ENCODE peak calls at places on chromosomes 5 and 9, in nine cellular contexts. One of them, this sample, is unnamed.

GRCh38 chr5:175659546-175660248 is 1.8 kb downstream of the HRH2 start:
- DNase-seq in transverse colon: no peak
- DNase-seq in breast epithelium: no peak
- DNase-seq in endothelial cell of umbilical vein: no peak
- DNase-seq in upper lobe of left lung: no peak
- DNase-seq in vagina: no peak
- DNase-seq in GM23338: no peak
- DNase-seq in HepG2: no peak
- DNase-seq in HCT116: no peak
- DNase-seq in this sample: no peak

GRCh38 chr9:36903541-36904435 is 130.3 kb downstream of the PAX5 start:
- DNase-seq in transverse colon: no peak
- DNase-seq in breast epithelium: no peak
- DNase-seq in endothelial cell of umbilical vein: peak; percentile 80
- DNase-seq in upper lobe of left lung: no peak
- DNase-seq in vagina: no peak
- DNase-seq in GM23338: no peak
- DNase-seq in HepG2: peak; percentile 12
- DNase-seq in HCT116: peak; percentile 38
- DNase-seq in this sample: no peak

GRCh38 chr5:171137768-171138540 is 171.1 kb upstream of the TLX3 start:
- DNase-seq in transverse colon: no peak
- DNase-seq in breast epithelium: no peak
- DNase-seq in endothelial cell of umbilical vein: peak; percentile 30
- DNase-seq in upper lobe of left lung: no peak
- DNase-seq in vagina: no peak
- DNase-seq in GM23338: no peak
- DNase-seq in HepG2: no peak
- DNase-seq in HCT116: no peak
- DNase-seq in this sample: no peak

GRCh38 chr5:176530983-176531901 is 6.0 kb downstream of the RNF44 start:
- DNase-seq in transverse colon: no peak
- DNase-seq in breast epithelium: no peak
- DNase-seq in endothelial cell of umbilical vein: no peak
- DNase-seq in upper lobe of left lung: no peak
- DNase-seq in vagina: no peak
- DNase-seq in GM23338: no peak
- DNase-seq in HepG2: no peak
- DNase-seq in HCT116: no peak
- DNase-seq in this sample: no peak

GRCh38 chr9:79944991-79945390 is 373.2 kb downstream of the TLE4 start:
- DNase-seq in transverse colon: no peak
- DNase-seq in breast epithelium: no peak
- DNase-seq in endothelial cell of umbilical vein: no peak
- DNase-seq in upper lobe of left lung: no peak
- DNase-seq in vagina: no peak
- DNase-seq in GM23338: no peak
- DNase-seq in HepG2: no peak
- DNase-seq in HCT116: no peak
- DNase-seq in this sample: no peak

GRCh38 chr5:124677999-124678385 is 68.4 kb downstream of the ZNF608 start:
- DNase-seq in transverse colon: no peak
- DNase-seq in breast epithelium: no peak
- DNase-seq in endothelial cell of umbilical vein: no peak
- DNase-seq in upper lobe of left lung: no peak
- DNase-seq in vagina: no peak
- DNase-seq in GM23338: no peak
- DNase-seq in HepG2: no peak
- DNase-seq in HCT116: no peak
- DNase-seq in this sample: no peak

GRCh38 chr9:108151161-108151586 is 661.6 kb upstream of the KLF4 start:
- DNase-seq in transverse colon: no peak
- DNase-seq in breast epithelium: no peak
- DNase-seq in endothelial cell of umbilical vein: no peak
- DNase-seq in upper lobe of left lung: no peak
- DNase-seq in vagina: no peak
- DNase-seq in GM23338: no peak
- DNase-seq in HepG2: no peak
- DNase-seq in HCT116: no peak
- DNase-seq in this sample: no peak

GRCh38 chr5:138927539-138927938 is 52.4 kb upstream of the LRRTM2 start:
- DNase-seq in transverse colon: no peak
- DNase-seq in breast epithelium: no peak
- DNase-seq in endothelial cell of umbilical vein: no peak
- DNase-seq in upper lobe of left lung: no peak
- DNase-seq in vagina: no peak
- DNase-seq in GM23338: no peak
- DNase-seq in HepG2: no peak
- DNase-seq in HCT116: no peak
- DNase-seq in this sample: no peak

GRCh38 chr9:81517954-81518353 is 171.4 kb downstream of the TLE1 start:
- DNase-seq in transverse colon: no peak
- DNase-seq in breast epithelium: no peak
- DNase-seq in endothelial cell of umbilical vein: no peak
- DNase-seq in upper lobe of left lung: no peak
- DNase-seq in vagina: no peak
- DNase-seq in GM23338: no peak
- DNase-seq in HepG2: no peak
- DNase-seq in HCT116: no peak
- DNase-seq in this sample: no peak

GRCh38 chr5:14870347-14871083 is 1.1 kb downstream of the ANKH start:
- DNase-seq in transverse colon: peak; percentile 69
- DNase-seq in breast epithelium: peak; percentile 29
- DNase-seq in endothelial cell of umbilical vein: peak; percentile 19
- DNase-seq in upper lobe of left lung: peak; percentile 20
- DNase-seq in vagina: no peak
- DNase-seq in GM23338: peak; percentile 33
- DNase-seq in HepG2: no peak
- DNase-seq in HCT116: no peak
- DNase-seq in this sample: no peak

GRCh38 chr5:126338516-126339153 is 84.6 kb upstream of the GRAMD2B start:
- DNase-seq in transverse colon: no peak
- DNase-seq in breast epithelium: no peak
- DNase-seq in endothelial cell of umbilical vein: no peak
- DNase-seq in upper lobe of left lung: peak; percentile 81
- DNase-seq in vagina: no peak
- DNase-seq in GM23338: no peak
- DNase-seq in HepG2: no peak
- DNase-seq in HCT116: no peak
- DNase-seq in this sample: no peak

GRCh38 chr5:34001231-34001935 is 6.5 kb downstream of the AMACR start:
- DNase-seq in transverse colon: peak; percentile 39
- DNase-seq in breast epithelium: no peak
- DNase-seq in endothelial cell of umbilical vein: no peak
- DNase-seq in upper lobe of left lung: no peak
- DNase-seq in vagina: no peak
- DNase-seq in GM23338: no peak
- DNase-seq in HepG2: peak; percentile 39
- DNase-seq in HCT116: no peak
- DNase-seq in this sample: no peak

GRCh38 chr5:163586431-163587033 is 81.1 kb downstream of the MAT2B start:
- DNase-seq in transverse colon: no peak
- DNase-seq in breast epithelium: no peak
- DNase-seq in endothelial cell of umbilical vein: no peak
- DNase-seq in upper lobe of left lung: no peak
- DNase-seq in vagina: no peak
- DNase-seq in GM23338: no peak
- DNase-seq in HepG2: no peak
- DNase-seq in HCT116: no peak
- DNase-seq in this sample: no peak

GRCh38 chr9:91056917-91057316 is 255.3 kb downstream of the SYK start:
- DNase-seq in transverse colon: no peak
- DNase-seq in breast epithelium: no peak
- DNase-seq in endothelial cell of umbilical vein: peak; percentile 85
- DNase-seq in upper lobe of left lung: no peak
- DNase-seq in vagina: no peak
- DNase-seq in GM23338: no peak
- DNase-seq in HepG2: no peak
- DNase-seq in HCT116: no peak
- DNase-seq in this sample: no peak

GRCh38 chr5:96716007-96716406 is 53.8 kb downstream of the CAST start:
- DNase-seq in transverse colon: no peak
- DNase-seq in breast epithelium: no peak
- DNase-seq in endothelial cell of umbilical vein: no peak
- DNase-seq in upper lobe of left lung: no peak
- DNase-seq in vagina: no peak
- DNase-seq in GM23338: no peak
- DNase-seq in HepG2: no peak
- DNase-seq in HCT116: no peak
- DNase-seq in this sample: no peak

GRCh38 chr5:96716716-96717115 is 54.5 kb downstream of the CAST start:
- DNase-seq in transverse colon: no peak
- DNase-seq in breast epithelium: no peak
- DNase-seq in endothelial cell of umbilical vein: no peak
- DNase-seq in upper lobe of left lung: no peak
- DNase-seq in vagina: no peak
- DNase-seq in GM23338: no peak
- DNase-seq in HepG2: no peak
- DNase-seq in HCT116: no peak
- DNase-seq in this sample: no peak

GRCh38 chr5:96714951-96715451 is 52.8 kb downstream of the CAST start:
- DNase-seq in transverse colon: peak; percentile 75
- DNase-seq in breast epithelium: peak; percentile 78
- DNase-seq in endothelial cell of umbilical vein: peak; percentile 50
- DNase-seq in upper lobe of left lung: no peak
- DNase-seq in vagina: no peak
- DNase-seq in GM23338: peak; percentile 75
- DNase-seq in HepG2: peak; percentile 96
- DNase-seq in HCT116: peak; percentile 58
- DNase-seq in this sample: no peak

GRCh38 chr5:96712100-96712746 is 50.0 kb downstream of the CAST start:
- DNase-seq in transverse colon: no peak
- DNase-seq in breast epithelium: no peak
- DNase-seq in endothelial cell of umbilical vein: no peak
- DNase-seq in upper lobe of left lung: no peak
- DNase-seq in vagina: no peak
- DNase-seq in GM23338: no peak
- DNase-seq in HepG2: no peak
- DNase-seq in HCT116: no peak
- DNase-seq in this sample: no peak

DNA sequence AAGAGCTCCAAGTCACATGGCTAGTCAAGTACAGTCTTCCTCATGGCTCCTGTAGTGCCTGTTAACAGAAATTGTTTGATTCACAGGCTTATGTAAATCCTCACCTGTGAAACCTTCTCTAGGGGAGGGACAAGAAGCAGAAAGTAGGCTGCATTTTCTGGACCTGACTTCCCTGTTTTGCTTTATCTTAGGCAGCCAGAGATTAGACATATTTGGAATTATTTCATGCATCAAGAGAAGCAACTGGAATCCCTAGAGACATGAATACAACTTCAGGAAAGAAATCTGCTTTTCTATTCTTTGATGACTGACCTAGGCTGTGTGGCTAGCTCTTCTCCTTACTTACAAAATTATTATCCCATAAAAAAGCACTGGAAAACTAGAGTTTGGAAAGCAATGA is 52.3 kb downstream of the CAST start:
- DNase-seq in transverse colon: no peak
- DNase-seq in breast epithelium: no peak
- DNase-seq in endothelial cell of umbilical vein: no peak
- DNase-seq in upper lobe of left lung: no peak
- DNase-seq in vagina: no peak
- DNase-seq in GM23338: no peak
- DNase-seq in HepG2: no peak
- DNase-seq in HCT116: no peak
- DNase-seq in this sample: no peak
- TF ChIP-seq POLR2AphosphoS5 in transverse colon: no peak
- TF ChIP-seq POLR2AphosphoS5 in breast epithelium: no peak
- TF ChIP-seq POLR2AphosphoS5 in endothelial cell of umbilical vein: no peak
- TF ChIP-seq POLR2AphosphoS5 in upper lobe of left lung: no peak
- TF ChIP-seq POLR2AphosphoS5 in vagina: no peak
- TF ChIP-seq POLR2AphosphoS5 in GM23338: no peak
- TF ChIP-seq POLR2AphosphoS5 in HepG2: no peak
- TF ChIP-seq POLR2AphosphoS5 in HCT116: no peak
- TF ChIP-seq POLR2AphosphoS5 in this sample: no peak

GRCh38 chr5:91027316-91027937 is 355.7 kb downstream of the ARRDC3 start:
- DNase-seq in transverse colon: no peak
- DNase-seq in breast epithelium: no peak
- DNase-seq in endothelial cell of umbilical vein: peak; percentile 27
- DNase-seq in upper lobe of left lung: no peak
- DNase-seq in vagina: no peak
- DNase-seq in GM23338: no peak
- DNase-seq in HepG2: peak; percentile 23
- DNase-seq in HCT116: no peak
- DNase-seq in this sample: no peak
- H3K4me3 ChIP-seq in transverse colon: no peak overlapping the region
- H3K4me3 ChIP-seq in breast epithelium: no peak overlapping the region
- H3K4me3 ChIP-seq in endothelial cell of umbilical vein: no peak overlapping the region
- H3K4me3 ChIP-seq in upper lobe of left lung: no peak overlapping the region
- H3K4me3 ChIP-seq in vagina: no peak overlapping the region
- H3K4me3 ChIP-seq in GM23338: no peak overlapping the region
- H3K4me3 ChIP-seq in HepG2: no peak overlapping the region
- H3K4me3 ChIP-seq in HCT116: no peak overlapping the region
- H3K4me3 ChIP-seq in this sample: no peak overlapping the region

DNA sequence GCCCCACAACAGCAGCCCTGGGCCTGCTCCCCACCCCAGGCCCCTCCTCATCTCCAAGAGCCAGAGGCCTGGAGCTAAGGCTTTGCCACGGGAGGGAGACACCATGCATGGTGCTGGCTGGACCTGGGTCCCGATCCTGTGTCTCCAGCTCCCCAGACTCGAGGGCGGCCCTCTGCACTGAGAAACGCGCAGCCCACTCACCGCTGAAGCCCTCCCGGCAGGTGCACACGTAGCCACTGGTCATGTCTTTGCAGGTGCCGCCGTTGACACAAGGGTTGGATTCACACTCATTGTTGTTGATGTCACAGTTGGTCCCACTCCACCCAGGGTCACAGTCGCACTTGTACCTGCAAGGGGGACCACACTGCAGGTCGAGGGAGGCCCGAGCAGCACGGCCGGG is 30.4 kb upstream of the SEC16A start:
- DNase-seq in transverse colon: no peak
- DNase-seq in breast epithelium: no peak
- DNase-seq in endothelial cell of umbilical vein: no peak
- DNase-seq in upper lobe of left lung: peak; percentile 55
- DNase-seq in vagina: no peak
- DNase-seq in GM23338: no peak
- DNase-seq in HepG2: no peak
- DNase-seq in HCT116: no peak
- DNase-seq in this sample: no peak
- TF ChIP-seq POLR2AphosphoS5 in transverse colon: no peak
- TF ChIP-seq POLR2AphosphoS5 in breast epithelium: no peak
- TF ChIP-seq POLR2AphosphoS5 in endothelial cell of umbilical vein: no peak
- TF ChIP-seq POLR2AphosphoS5 in upper lobe of left lung: no peak
- TF ChIP-seq POLR2AphosphoS5 in vagina: no peak
- TF ChIP-seq POLR2AphosphoS5 in GM23338: no peak
- TF ChIP-seq POLR2AphosphoS5 in HepG2: no peak
- TF ChIP-seq POLR2AphosphoS5 in HCT116: no peak
- TF ChIP-seq POLR2AphosphoS5 in this sample: no peak

GRCh38 chr5:8848362-8848761 is 697.5 kb downstream of the SEMA5A start:
- DNase-seq in transverse colon: no peak
- DNase-seq in breast epithelium: no peak
- DNase-seq in endothelial cell of umbilical vein: no peak
- DNase-seq in upper lobe of left lung: no peak
- DNase-seq in vagina: no peak
- DNase-seq in GM23338: no peak
- DNase-seq in HepG2: no peak
- DNase-seq in HCT116: no peak
- DNase-seq in this sample: no peak
- H3K4me3 ChIP-seq in transverse colon: no peak overlapping the region
- H3K4me3 ChIP-seq in breast epithelium: no peak overlapping the region
- H3K4me3 ChIP-seq in endothelial cell of umbilical vein: no peak overlapping the region
- H3K4me3 ChIP-seq in upper lobe of left lung: no peak overlapping the region
- H3K4me3 ChIP-seq in vagina: no peak overlapping the region
- H3K4me3 ChIP-seq in GM23338: no peak overlapping the region
- H3K4me3 ChIP-seq in HepG2: no peak overlapping the region
- H3K4me3 ChIP-seq in HCT116: no peak overlapping the region
- H3K4me3 ChIP-seq in this sample: no peak overlapping the region